ENCODE peak calls at places on chromosome 4, in eight cellular contexts. Q is tibial nerve, A is body of pancreas, S is ovary, G is stomach, I is esophagus squamous epithelium, D is PC-9, B is suprapubic skin. J is an unnamed sample. For H3K27me3, the result is how much of the 10 kb centered on the place peaks cover.

GRCh38 chr4:7110546-7110945 is 42.7 kb upstream of the GRPEL1 start:
- DNase-seq in Q (no peak), A (no peak), S (no peak), G (no peak), I (no peak), D (no peak), B (no peak), J (no peak)

GRCh38 chr4:72283357-72283756 is 251.6 kb downstream of the NPFFR2 start:
- DNase-seq in Q (no peak), A (no peak), S (no peak), G (no peak), I (no peak), D (no peak), B (no peak), J (no peak)

GRCh38 chr4:66767442-66767841 is 777.9 kb downstream of the CENPC start:
- DNase-seq in Q (no peak), A (no peak), S (no peak), G (no peak), I (no peak), D (no peak), B (no peak), J (no peak)

GRCh38 chr4:142092941-142093340 is 456.6 kb downstream of the IL15 start:
- DNase-seq in Q (no peak), A (no peak), S (no peak), G (no peak), I (no peak), D (no peak), B (no peak), J (no peak)

GRCh38 chr4:167183036-167183435 is 51.3 kb downstream of the SPOCK3 start:
- DNase-seq in Q (no peak), A (no peak), S (no peak), G (no peak), I (no peak), D (no peak), B (no peak), J (no peak)

GRCh38 chr4:52374847-52375246 is 284.3 kb downstream of the USP46 start:
- DNase-seq in Q (no peak), A (no peak), S (no peak), G (no peak), I (no peak), D (no peak), B (no peak), J (no peak)

GRCh38 chr4:38424171-38424871 is 239.7 kb upstream of the KLF3 start:
- DNase-seq in Q (no peak), A (peak), S (no peak), G (peak), I (no peak), D (no peak), B (no peak), J (no peak)

GRCh38 chr4:118834070-118834469 is 1.9 kb downstream of the SEC24D start:
- DNase-seq in Q (no peak), A (no peak), S (no peak), G (no peak), I (no peak), D (no peak), B (no peak), J (no peak)

GRCh38 chr4:98110929-98111328 is 32.3 kb downstream of the STPG2 start:
- DNase-seq in Q (no peak), A (no peak), S (no peak), G (no peak), I (no peak), D (no peak), B (no peak), J (no peak)

GRCh38 chr4:158998624-158999023 is 104.3 kb upstream of the RAPGEF2 start:
- DNase-seq in Q (no peak), A (no peak), S (no peak), G (no peak), I (no peak), D (no peak), B (no peak), J (no peak)

GRCh38 chr4:146333187-146333894 is 119.0 kb downstream of the REELD1 start:
- DNase-seq in Q (no peak), A (no peak), S (no peak), G (no peak), I (no peak), D (no peak), B (no peak), J (no peak)

GRCh38 chr4:158540125-158540907 is 18.6 kb downstream of the RXFP1 start:
- DNase-seq in Q (no peak), A (no peak), S (no peak), G (no peak), I (no peak), D (peak), B (no peak), J (no peak)

GRCh38 chr4:75555294-75556164 is at the start of gene ODAPH:
- DNase-seq in Q (no peak), A (no peak), S (no peak), G (no peak), I (no peak), D (peak), B (no peak), J (no peak)

GRCh38 chr4:172826866-172827265 is 341.7 kb upstream of the GALNT7 start:
- DNase-seq in Q (no peak), A (no peak), S (no peak), G (no peak), I (no peak), D (no peak), B (no peak), J (no peak)

GRCh38 chr4:88526221-88526815 is 2.7 kb upstream of the PYURF start:
- DNase-seq in Q (no peak), A (no peak), S (no peak), G (no peak), I (no peak), D (peak), B (no peak), J (no peak)

GRCh38 chr4:123666486-123666885 is 269.9 kb downstream of the SPRY1 start:
- DNase-seq in Q (no peak), A (no peak), S (no peak), G (no peak), I (no peak), D (no peak), B (no peak), J (no peak)

GRCh38 chr4:185500035-185500434 is 28.5 kb upstream of the CCDC110 start:
- DNase-seq in Q (no peak), A (no peak), S (no peak), G (no peak), I (no peak), D (no peak), B (no peak), J (no peak)

GRCh38 chr4:22055954-22056353 is 107.4 kb upstream of the KCNIP4 start:
- DNase-seq in Q (no peak), A (no peak), S (no peak), G (no peak), I (no peak), D (no peak), B (no peak), J (no peak)

GRCh38 chr4:22515888-22516541 is at the start of gene ADGRA3:
- DNase-seq in Q (peak), A (peak), S (peak), G (peak), I (no peak), D (peak), B (no peak), J (no peak)

GRCh38 chr4:184417802-184418511 is 56.4 kb downstream of the IRF2 start:
- DNase-seq in Q (no peak), A (no peak), S (no peak), G (no peak), I (no peak), D (no peak), B (no peak), J (no peak)

GRCh38 chr4:118326585-118326984 is 26.2 kb downstream of the PRSS12 start:
- DNase-seq in Q (no peak), A (no peak), S (no peak), G (no peak), I (no peak), D (no peak), B (no peak), J (no peak)

GRCh38 chr4:168621806-168622589 is 125.1 kb downstream of the PALLD start:
- DNase-seq in Q (no peak), A (no peak), S (no peak), G (no peak), I (no peak), D (no peak), B (no peak), J (no peak)

GRCh38 chr4:145404754-145405153 is 76.9 kb upstream of the SMAD1 start:
- DNase-seq in Q (no peak), A (no peak), S (no peak), G (no peak), I (no peak), D (no peak), B (no peak), J (no peak)

GRCh38 chr4:89752932-89753598 is 83.9 kb downstream of the SNCA start:
- DNase-seq in Q (no peak), A (no peak), S (no peak), G (no peak), I (no peak), D (peak), B (no peak), J (no peak)

GRCh38 chr4:48949518-48950207 is 36.4 kb upstream of the CWH43 start:
- DNase-seq in Q (no peak), A (no peak), S (no peak), G (no peak), I (no peak), D (no peak), B (no peak), J (no peak)

GRCh38 chr4:164623099-164623498 is 130.8 kb upstream of the SMIM31 start:
- DNase-seq in Q (no peak), A (no peak), S (no peak), G (no peak), I (no peak), D (no peak), B (no peak), J (no peak)

GRCh38 chr4:142976482-142976881 is 130.4 kb upstream of the INPP4B start:
- DNase-seq in Q (no peak), A (no peak), S (no peak), G (no peak), I (no peak), D (no peak), B (no peak), J (no peak)

GRCh38 chr4:54484361-54484760 is 173.4 kb upstream of the KIT start:
- DNase-seq in Q (no peak), A (no peak), S (no peak), G (no peak), I (no peak), D (no peak), B (no peak), J (no peak)

GRCh38 chr4:80926891-80927290 is 103.6 kb upstream of the BMP3 start:
- DNase-seq in Q (no peak), A (no peak), S (no peak), G (no peak), I (no peak), D (no peak), B (no peak), J (no peak)

GRCh38 chr4:177118596-177118995 is 191.1 kb upstream of the NEIL3 start:
- DNase-seq in Q (no peak), A (no peak), S (no peak), G (no peak), I (no peak), D (no peak), B (no peak), J (no peak)

GRCh38 chr4:2905544-2905943 is 57.7 kb downstream of the NOP14 start:
- DNase-seq in Q (no peak), A (no peak), S (no peak), G (no peak), I (no peak), D (no peak), B (no peak), J (no peak)

GRCh38 chr4:174401471-174402130 is 117.9 kb downstream of the CEP44 start:
- DNase-seq in Q (no peak), A (no peak), S (no peak), G (no peak), I (no peak), D (no peak), B (no peak), J (no peak)

GRCh38 chr4:102713096-102713495 is 47.7 kb downstream of the MANBA start:
- DNase-seq in Q (no peak), A (no peak), S (no peak), G (no peak), I (no peak), D (no peak), B (no peak), J (no peak)
- H3K27ac ChIP-seq in Q (no peak), A (no peak), S (no peak), G (no peak), I (no peak), D (no peak), B (no peak), J (no peak)

GRCh38 chr4:171626554-171626953 is 186.7 kb upstream of the GALNTL6 start:
- DNase-seq in Q (no peak), A (no peak), S (no peak), G (no peak), I (no peak), D (no peak), B (no peak), J (no peak)
- H3K27me3 ChIP-seq in Q (under half), A (under half), S (under half), G (under half), I (under half), D (under half), B (under half), J (under half)

GRCh38 chr4:125315571-125316390 is 1.0 kb downstream of the FAT4 start:
- DNase-seq in Q (no peak), A (peak), S (peak), G (peak), I (no peak), D (peak), B (no peak), J (no peak)
- TF ChIP-seq CTCF in Q (no peak), A (no peak), S (no peak), G (no peak), I (peak), D (peak), B (no peak), J (no peak)

GRCh38 chr4:10107111-10108091 is 9.2 kb downstream of the WDR1 start:
- DNase-seq in Q (no peak), A (no peak), S (no peak), G (no peak), I (no peak), D (no peak), B (no peak), J (no peak)
- H3K27ac ChIP-seq in Q (peak), A (no peak), S (peak), G (peak), I (peak), D (peak), B (peak), J (peak)